ENCODE peak calls at places on chromosomes 6 and 20, in nine cellular contexts. F, X, I, N, C, P, M, A and O are unnamed samples.

GRCh38 chr20:60048634-60049578 is 90.7 kb downstream of the CDH26 start:
- DNase-seq in F (no peak), X (no peak), I (no peak), N (no peak), C (no peak), P (no peak), M (no peak), A (no peak), O (no peak)

GRCh38 chr6:107730106-107730505 is 94.0 kb downstream of the SCML4 start:
- DNase-seq in F (no peak), X (no peak), I (no peak), N (peak), C (no peak), P (no peak), M (no peak), A (no peak), O (no peak)

GRCh38 chr6:139449611-139450000 is 75.2 kb upstream of the CITED2 start:
- DNase-seq in F (no peak), X (no peak), I (no peak), N (no peak), C (no peak), P (no peak), M (peak), A (no peak), O (no peak)

GRCh38 chr20:1809611-1810510 is 85.3 kb upstream of the SIRPA start:
- DNase-seq in F (no peak), X (no peak), I (no peak), N (no peak), C (no peak), P (no peak), M (peak), A (no peak), O (no peak)

GRCh38 chr20:48008850-48009535 is 223.7 kb upstream of the SULF2 start:
- DNase-seq in F (no peak), X (no peak), I (no peak), N (no peak), C (no peak), P (no peak), M (no peak), A (no peak), O (no peak)

GRCh38 chr20:43507150-43508080 is at the start of gene L3MBTL1:
- DNase-seq in F (no peak), X (peak), I (no peak), N (peak), C (no peak), P (peak), M (no peak), A (peak), O (no peak)

GRCh38 chr20:38139156-38139912 is 25.7 kb downstream of the TGM2 start:
- DNase-seq in F (no peak), X (no peak), I (no peak), N (no peak), C (no peak), P (no peak), M (no peak), A (no peak), O (no peak)

GRCh38 chr6:150987371-150987828 is 121.9 kb downstream of the MTHFD1L start:
- DNase-seq in F (no peak), X (no peak), I (no peak), N (no peak), C (peak), P (no peak), M (no peak), A (no peak), O (no peak)

GRCh38 chr20:10307359-10307735 is 88.7 kb downstream of the SNAP25 start:
- DNase-seq in F (no peak), X (no peak), I (peak), N (no peak), C (no peak), P (no peak), M (no peak), A (no peak), O (no peak)

GRCh38 chr6:48835421-48835958 is 627.6 kb downstream of the MMUT start:
- DNase-seq in F (no peak), X (no peak), I (no peak), N (peak), C (no peak), P (no peak), M (no peak), A (no peak), O (no peak)

GRCh38 chr20:61531553-61532345 is 279.7 kb downstream of the CDH4 start:
- DNase-seq in F (no peak), X (no peak), I (no peak), N (no peak), C (no peak), P (no peak), M (no peak), A (no peak), O (no peak)

GRCh38 chr6:113120577-113121285 is 736.4 kb upstream of the MARCKS start:
- DNase-seq in F (no peak), X (no peak), I (peak), N (no peak), C (no peak), P (no peak), M (peak), A (no peak), O (no peak)

GRCh38 chr6:80676386-80676785 is 569.9 kb downstream of the BCKDHB start:
- DNase-seq in F (no peak), X (no peak), I (no peak), N (no peak), C (no peak), P (no peak), M (peak), A (no peak), O (no peak)

GRCh38 chr6:111750753-111751684 is 122.2 kb downstream of the FYN start:
- DNase-seq in F (no peak), X (no peak), I (no peak), N (no peak), C (no peak), P (no peak), M (no peak), A (peak), O (peak)

GRCh38 chr6:106964099-106964498 is 10.4 kb downstream of the CD24 start:
- DNase-seq in F (no peak), X (no peak), I (no peak), N (no peak), C (no peak), P (no peak), M (no peak), A (no peak), O (no peak)

GRCh38 chr6:38149526-38149925 is 330.0 kb downstream of the ZFAND3 start:
- DNase-seq in F (no peak), X (no peak), I (no peak), N (peak), C (no peak), P (no peak), M (no peak), A (no peak), O (no peak)

GRCh38 chr6:128233501-128233900 is 286.9 kb downstream of the PTPRK start:
- DNase-seq in F (no peak), X (no peak), I (no peak), N (peak), C (no peak), P (no peak), M (no peak), A (no peak), O (no peak)

GRCh38 chr6:157597461-157598312 is 216.7 kb downstream of the ZDHHC14 start:
- DNase-seq in F (no peak), X (peak), I (no peak), N (peak), C (peak), P (peak), M (peak), A (peak), O (no peak)

GRCh38 chr6:160330621-160331020 is 17.6 kb upstream of the SLC22A3 start:
- DNase-seq in F (no peak), X (no peak), I (no peak), N (no peak), C (no peak), P (no peak), M (no peak), A (no peak), O (no peak)

GRCh38 chr20:62362991-62363919 is 3.9 kb downstream of the LAMA5 start:
- DNase-seq in F (no peak), X (no peak), I (no peak), N (peak), C (no peak), P (no peak), M (no peak), A (no peak), O (no peak)

GRCh38 chr20:16864069-16864468 is 115.9 kb downstream of the OTOR start:
- DNase-seq in F (no peak), X (no peak), I (no peak), N (no peak), C (no peak), P (no peak), M (no peak), A (no peak), O (no peak)

GRCh38 chr6:118163609-118164008 is 256.5 kb downstream of the SLC35F1 start:
- DNase-seq in F (no peak), X (no peak), I (no peak), N (no peak), C (no peak), P (no peak), M (no peak), A (no peak), O (no peak)

GRCh38 chr6:116012966-116013365 is 47.7 kb downstream of the FRK start:
- DNase-seq in F (no peak), X (no peak), I (no peak), N (no peak), C (no peak), P (no peak), M (no peak), A (no peak), O (no peak)

GRCh38 chr6:28137458-28138020 is 4.1 kb upstream of the ZKSCAN8 start:
- DNase-seq in F (no peak), X (no peak), I (no peak), N (peak), C (no peak), P (no peak), M (no peak), A (no peak), O (peak)

GRCh38 chr20:61263938-61264337 is 11.9 kb downstream of the CDH4 start:
- DNase-seq in F (no peak), X (no peak), I (no peak), N (no peak), C (no peak), P (no peak), M (no peak), A (no peak), O (no peak)

GRCh38 chr20:732727-733126 is 35.6 kb downstream of the SLC52A3 start:
- DNase-seq in F (no peak), X (no peak), I (no peak), N (peak), C (no peak), P (no peak), M (no peak), A (no peak), O (no peak)

GRCh38 chr20:53738039-53738944 is 144.7 kb upstream of the ZNF217 start:
- DNase-seq in F (peak), X (peak), I (no peak), N (peak), C (no peak), P (peak), M (peak), A (peak), O (no peak)

GRCh38 chr6:118899948-118900347 is 6.0 kb downstream of the ASF1A start:
- DNase-seq in F (no peak), X (no peak), I (no peak), N (no peak), C (no peak), P (no peak), M (no peak), A (no peak), O (no peak)

GRCh38 chr6:139679516-139680179 is 305.2 kb upstream of the CITED2 start:
- DNase-seq in F (no peak), X (no peak), I (no peak), N (no peak), C (no peak), P (no peak), M (no peak), A (no peak), O (no peak)

GRCh38 chr6:15524736-15525401 is 138.0 kb downstream of the DTNBP1 start:
- DNase-seq in F (no peak), X (no peak), I (no peak), N (peak), C (no peak), P (no peak), M (no peak), A (no peak), O (no peak)

GRCh38 chr6:119966484-119966883 is 616.9 kb upstream of the MAN1A1 start:
- DNase-seq in F (no peak), X (no peak), I (no peak), N (peak), C (no peak), P (no peak), M (no peak), A (no peak), O (no peak)

GRCh38 chr6:167733740-167734661 is 92.7 kb upstream of the AFDN start:
- DNase-seq in F (no peak), X (no peak), I (no peak), N (no peak), C (no peak), P (peak), M (no peak), A (no peak), O (no peak)

GRCh38 chr6:148177589-148178233 is 164.9 kb upstream of the SASH1 start:
- DNase-seq in F (no peak), X (peak), I (no peak), N (peak), C (no peak), P (peak), M (peak), A (peak), O (no peak)

GRCh38 chr20:15875446-15875845 is 697.8 kb downstream of the KIF16B start:
- DNase-seq in F (no peak), X (no peak), I (no peak), N (peak), C (no peak), P (no peak), M (no peak), A (no peak), O (peak)